ENCODE peak calls at places on chromosomes 6 and 20, in nine cellular contexts. One of them, this sample, is unnamed. For H3K36me3 and H3K4me1, the result is how much of the 10 kb centered on the place peaks cover.

GRCh38 chr6:158388727-158389126 is 76.5 kb downstream of the TULP4 start:
- DNase-seq in testis: no peak
- DNase-seq in cardiac muscle cell: no peak
- DNase-seq in adrenal gland: no peak
- DNase-seq in astrocyte: no peak
- DNase-seq in CD4-positive, alpha-beta memory T cell: no peak
- DNase-seq in ovary: no peak
- DNase-seq in sigmoid colon: no peak
- DNase-seq in gastrocnemius medialis: no peak
- DNase-seq in this sample: no peak

GRCh38 chr6:78324213-78324612 is 543.1 kb upstream of the IRAK1BP1 start:
- DNase-seq in CD4-positive, alpha-beta memory T cell: no peak
- DNase-seq in testis: no peak
- DNase-seq in ovary: no peak
- DNase-seq in gastrocnemius medialis: no peak
- DNase-seq in astrocyte: peak
- DNase-seq in cardiac muscle cell: no peak
- DNase-seq in adrenal gland: no peak
- DNase-seq in sigmoid colon: no peak
- DNase-seq in this sample: no peak

GRCh38 chr6:99885051-99885450 is 109.0 kb downstream of the MCHR2 start:
- DNase-seq in adrenal gland: no peak
- DNase-seq in testis: no peak
- DNase-seq in cardiac muscle cell: no peak
- DNase-seq in gastrocnemius medialis: no peak
- DNase-seq in astrocyte: no peak
- DNase-seq in CD4-positive, alpha-beta memory T cell: no peak
- DNase-seq in ovary: no peak
- DNase-seq in sigmoid colon: no peak
- DNase-seq in this sample: no peak

GRCh38 chr6:122839477-122839876 is 50.4 kb downstream of the SMPDL3A start:
- DNase-seq in cardiac muscle cell: peak
- DNase-seq in gastrocnemius medialis: peak
- DNase-seq in sigmoid colon: peak
- DNase-seq in testis: peak
- DNase-seq in astrocyte: peak
- DNase-seq in ovary: peak
- DNase-seq in CD4-positive, alpha-beta memory T cell: peak
- DNase-seq in adrenal gland: peak
- DNase-seq in this sample: no peak

GRCh38 chr6:153013438-153013837 is 10.9 kb upstream of the MTRF1L start:
- DNase-seq in sigmoid colon: no peak
- DNase-seq in cardiac muscle cell: no peak
- DNase-seq in CD4-positive, alpha-beta memory T cell: no peak
- DNase-seq in ovary: no peak
- DNase-seq in adrenal gland: no peak
- DNase-seq in testis: no peak
- DNase-seq in astrocyte: no peak
- DNase-seq in gastrocnemius medialis: no peak
- DNase-seq in this sample: no peak

GRCh38 chr6:131269565-131270391 is 134.5 kb downstream of the AKAP7 start:
- DNase-seq in cardiac muscle cell: no peak
- DNase-seq in ovary: no peak
- DNase-seq in CD4-positive, alpha-beta memory T cell: no peak
- DNase-seq in adrenal gland: no peak
- DNase-seq in sigmoid colon: no peak
- DNase-seq in gastrocnemius medialis: no peak
- DNase-seq in astrocyte: no peak
- DNase-seq in testis: no peak
- DNase-seq in this sample: no peak

GRCh38 chr20:33852971-33853813 is 42.0 kb downstream of the CHMP4B start:
- DNase-seq in sigmoid colon: no peak
- DNase-seq in adrenal gland: no peak
- DNase-seq in gastrocnemius medialis: no peak
- DNase-seq in testis: no peak
- DNase-seq in cardiac muscle cell: no peak
- DNase-seq in CD4-positive, alpha-beta memory T cell: peak
- DNase-seq in astrocyte: peak
- DNase-seq in ovary: no peak
- DNase-seq in this sample: no peak

GRCh38 chr20:33515569-33516216 is 25.8 kb downstream of the CBFA2T2 start:
- DNase-seq in astrocyte: no peak
- DNase-seq in gastrocnemius medialis: no peak
- DNase-seq in sigmoid colon: no peak
- DNase-seq in cardiac muscle cell: no peak
- DNase-seq in testis: no peak
- DNase-seq in CD4-positive, alpha-beta memory T cell: no peak
- DNase-seq in adrenal gland: no peak
- DNase-seq in ovary: no peak
- DNase-seq in this sample: no peak

GRCh38 chr6:111195656-111196055 is 108.4 kb downstream of the SLC16A10 start:
- DNase-seq in cardiac muscle cell: no peak
- DNase-seq in sigmoid colon: no peak
- DNase-seq in CD4-positive, alpha-beta memory T cell: no peak
- DNase-seq in adrenal gland: no peak
- DNase-seq in testis: no peak
- DNase-seq in gastrocnemius medialis: no peak
- DNase-seq in ovary: no peak
- DNase-seq in astrocyte: no peak
- DNase-seq in this sample: no peak

GRCh38 chr6:118665011-118665410 is 13.6 kb upstream of the CEP85L start:
- DNase-seq in gastrocnemius medialis: no peak
- DNase-seq in CD4-positive, alpha-beta memory T cell: no peak
- DNase-seq in cardiac muscle cell: no peak
- DNase-seq in testis: no peak
- DNase-seq in astrocyte: no peak
- DNase-seq in ovary: no peak
- DNase-seq in adrenal gland: no peak
- DNase-seq in sigmoid colon: no peak
- DNase-seq in this sample: no peak

GRCh38 chr6:56046576-56046975 is 171.2 kb upstream of the BMP5 start:
- DNase-seq in adrenal gland: no peak
- DNase-seq in ovary: no peak
- DNase-seq in cardiac muscle cell: no peak
- DNase-seq in gastrocnemius medialis: no peak
- DNase-seq in astrocyte: peak
- DNase-seq in CD4-positive, alpha-beta memory T cell: no peak
- DNase-seq in sigmoid colon: peak
- DNase-seq in testis: no peak
- DNase-seq in this sample: no peak

GRCh38 chr20:6086868-6087267 is 33.0 kb upstream of the LRRN4 start:
- DNase-seq in adrenal gland: no peak
- DNase-seq in CD4-positive, alpha-beta memory T cell: no peak
- DNase-seq in sigmoid colon: no peak
- DNase-seq in cardiac muscle cell: no peak
- DNase-seq in astrocyte: no peak
- DNase-seq in testis: no peak
- DNase-seq in gastrocnemius medialis: no peak
- DNase-seq in ovary: no peak
- DNase-seq in this sample: no peak

GRCh38 chr20:53390780-53391179 is 202.9 kb downstream of the ZNF217 start:
- DNase-seq in testis: no peak
- DNase-seq in astrocyte: no peak
- DNase-seq in sigmoid colon: no peak
- DNase-seq in CD4-positive, alpha-beta memory T cell: no peak
- DNase-seq in ovary: no peak
- DNase-seq in gastrocnemius medialis: no peak
- DNase-seq in cardiac muscle cell: no peak
- DNase-seq in adrenal gland: no peak
- DNase-seq in this sample: no peak

GRCh38 chr20:46446851-46447250 is 40.4 kb upstream of the ELMO2 start:
- DNase-seq in astrocyte: no peak
- DNase-seq in gastrocnemius medialis: no peak
- DNase-seq in adrenal gland: no peak
- DNase-seq in cardiac muscle cell: no peak
- DNase-seq in sigmoid colon: no peak
- DNase-seq in ovary: no peak
- DNase-seq in CD4-positive, alpha-beta memory T cell: no peak
- DNase-seq in testis: no peak
- DNase-seq in this sample: no peak

GRCh38 chr6:69988458-69989126 is 122.2 kb downstream of the COL19A1 start:
- DNase-seq in CD4-positive, alpha-beta memory T cell: no peak
- DNase-seq in cardiac muscle cell: no peak
- DNase-seq in sigmoid colon: no peak
- DNase-seq in gastrocnemius medialis: no peak
- DNase-seq in testis: no peak
- DNase-seq in astrocyte: no peak
- DNase-seq in ovary: no peak
- DNase-seq in adrenal gland: no peak
- DNase-seq in this sample: no peak

GRCh38 chr20:58569211-58570125 is 54.3 kb upstream of the APCDD1L start:
- DNase-seq in cardiac muscle cell: no peak
- DNase-seq in gastrocnemius medialis: no peak
- DNase-seq in testis: peak
- DNase-seq in sigmoid colon: no peak
- DNase-seq in CD4-positive, alpha-beta memory T cell: no peak
- DNase-seq in astrocyte: no peak
- DNase-seq in ovary: peak
- DNase-seq in adrenal gland: no peak
- DNase-seq in this sample: no peak

GRCh38 chr6:4848382-4849068 is 72.3 kb downstream of the CDYL start:
- DNase-seq in ovary: no peak
- DNase-seq in cardiac muscle cell: peak
- DNase-seq in testis: no peak
- DNase-seq in sigmoid colon: no peak
- DNase-seq in gastrocnemius medialis: no peak
- DNase-seq in adrenal gland: no peak
- DNase-seq in CD4-positive, alpha-beta memory T cell: no peak
- DNase-seq in astrocyte: no peak
- DNase-seq in this sample: no peak

GRCh38 chr6:131061041-131061770 is 1.8 kb downstream of the EPB41L2 start:
- DNase-seq in adrenal gland: no peak
- DNase-seq in testis: no peak
- DNase-seq in ovary: no peak
- DNase-seq in astrocyte: peak
- DNase-seq in sigmoid colon: no peak
- DNase-seq in cardiac muscle cell: peak
- DNase-seq in CD4-positive, alpha-beta memory T cell: peak
- DNase-seq in gastrocnemius medialis: no peak
- DNase-seq in this sample: no peak

GRCh38 chr6:82906951-82907350 is 158.7 kb downstream of the UBE3D start:
- DNase-seq in ovary: no peak
- DNase-seq in astrocyte: peak
- DNase-seq in sigmoid colon: no peak
- DNase-seq in adrenal gland: no peak
- DNase-seq in testis: no peak
- DNase-seq in cardiac muscle cell: no peak
- DNase-seq in CD4-positive, alpha-beta memory T cell: no peak
- DNase-seq in gastrocnemius medialis: no peak
- DNase-seq in this sample: no peak

GRCh38 chr6:37182736-37183590 is 13.0 kb downstream of the PIM1 start:
- DNase-seq in CD4-positive, alpha-beta memory T cell: peak
- DNase-seq in astrocyte: no peak
- DNase-seq in cardiac muscle cell: no peak
- DNase-seq in ovary: no peak
- DNase-seq in sigmoid colon: no peak
- DNase-seq in testis: no peak
- DNase-seq in adrenal gland: no peak
- DNase-seq in gastrocnemius medialis: peak
- DNase-seq in this sample: peak

DNA sequence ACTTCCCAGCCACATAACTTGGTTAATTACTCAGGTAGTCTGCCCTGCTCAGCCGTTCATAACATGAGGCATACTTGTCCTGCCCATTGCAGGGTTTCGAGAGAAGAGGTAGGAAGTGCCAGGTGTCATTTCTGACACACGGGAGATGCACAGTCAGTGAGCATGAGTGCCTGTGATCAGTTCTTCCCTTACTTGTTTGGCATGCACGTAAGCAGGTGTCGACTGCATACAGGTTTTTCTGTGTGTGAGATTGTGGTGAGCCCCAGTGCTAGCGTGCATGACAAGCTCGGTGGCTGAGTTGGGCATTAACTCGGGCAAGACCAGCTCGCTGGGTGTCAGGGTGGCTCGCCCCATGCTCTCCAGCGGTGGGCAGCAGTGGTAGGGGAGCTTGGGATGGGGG is 51.2 kb upstream of the SLC22A1 start:
- DNase-seq in ovary: no peak
- DNase-seq in testis: no peak
- DNase-seq in cardiac muscle cell: no peak
- DNase-seq in astrocyte: no peak
- DNase-seq in gastrocnemius medialis: no peak
- DNase-seq in CD4-positive, alpha-beta memory T cell: no peak
- DNase-seq in sigmoid colon: no peak
- DNase-seq in adrenal gland: no peak
- DNase-seq in this sample: no peak
- H3K36me3 ChIP-seq in ovary: under half
- H3K36me3 ChIP-seq in testis: under half
- H3K36me3 ChIP-seq in cardiac muscle cell: under half
- H3K36me3 ChIP-seq in astrocyte: under half
- H3K36me3 ChIP-seq in gastrocnemius medialis: half or more
- H3K36me3 ChIP-seq in CD4-positive, alpha-beta memory T cell: half or more
- H3K36me3 ChIP-seq in sigmoid colon: half or more
- H3K36me3 ChIP-seq in adrenal gland: under half
- H3K36me3 ChIP-seq in this sample: half or more

GRCh38 chr20:23085415-23086055 is 589 bp downstream of the CD93 start:
- DNase-seq in CD4-positive, alpha-beta memory T cell: no peak
- DNase-seq in cardiac muscle cell: no peak
- DNase-seq in adrenal gland: no peak
- DNase-seq in testis: no peak
- DNase-seq in sigmoid colon: no peak
- DNase-seq in astrocyte: no peak
- DNase-seq in ovary: no peak
- DNase-seq in gastrocnemius medialis: no peak
- DNase-seq in this sample: no peak
- H3K4me1 ChIP-seq in CD4-positive, alpha-beta memory T cell: under half
- H3K4me1 ChIP-seq in cardiac muscle cell: under half
- H3K4me1 ChIP-seq in adrenal gland: under half
- H3K4me1 ChIP-seq in testis: under half
- H3K4me1 ChIP-seq in sigmoid colon: under half
- H3K4me1 ChIP-seq in astrocyte: under half
- H3K4me1 ChIP-seq in ovary: under half
- H3K4me1 ChIP-seq in gastrocnemius medialis: under half
- H3K4me1 ChIP-seq in this sample: under half

GRCh38 chr6:31132806-31133205 is 6.1 kb downstream of the PSORS1C2 start:
- DNase-seq in astrocyte: no peak
- DNase-seq in testis: no peak
- DNase-seq in cardiac muscle cell: no peak
- DNase-seq in CD4-positive, alpha-beta memory T cell: no peak
- DNase-seq in sigmoid colon: no peak
- DNase-seq in gastrocnemius medialis: no peak
- DNase-seq in adrenal gland: no peak
- DNase-seq in ovary: peak
- DNase-seq in this sample: no peak
- H3K27ac ChIP-seq in astrocyte: no peak
- H3K27ac ChIP-seq in testis: no peak
- H3K27ac ChIP-seq in cardiac muscle cell: no peak
- H3K27ac ChIP-seq in CD4-positive, alpha-beta memory T cell: no peak
- H3K27ac ChIP-seq in sigmoid colon: no peak
- H3K27ac ChIP-seq in gastrocnemius medialis: no peak
- H3K27ac ChIP-seq in adrenal gland: no peak
- H3K27ac ChIP-seq in ovary: no peak
- H3K27ac ChIP-seq in this sample: no peak

DNA sequence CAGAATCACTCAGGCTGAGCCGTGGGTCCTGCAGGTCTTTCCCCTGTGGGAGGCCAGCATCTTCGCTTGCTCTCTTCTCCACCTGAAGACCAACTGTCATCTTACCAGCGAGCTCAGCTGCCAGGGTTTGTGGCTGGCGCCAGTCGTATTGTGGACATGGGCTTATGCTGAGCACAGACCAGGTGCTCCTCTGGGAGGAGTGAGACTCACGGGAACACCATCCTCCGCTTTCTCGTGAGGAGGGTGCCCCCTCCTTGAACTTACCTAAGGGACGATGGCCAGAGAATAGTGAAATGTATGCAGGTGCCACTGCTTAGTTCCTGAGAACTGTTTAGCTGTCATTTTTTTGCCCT is 17.1 kb downstream of the WRNIP1 start:
- DNase-seq in sigmoid colon: no peak
- DNase-seq in gastrocnemius medialis: no peak
- DNase-seq in testis: no peak
- DNase-seq in astrocyte: no peak
- DNase-seq in cardiac muscle cell: no peak
- DNase-seq in CD4-positive, alpha-beta memory T cell: no peak
- DNase-seq in ovary: no peak
- DNase-seq in adrenal gland: no peak
- DNase-seq in this sample: no peak
- H3K36me3 ChIP-seq in sigmoid colon: under half
- H3K36me3 ChIP-seq in gastrocnemius medialis: under half
- H3K36me3 ChIP-seq in testis: under half
- H3K36me3 ChIP-seq in astrocyte: under half
- H3K36me3 ChIP-seq in cardiac muscle cell: under half
- H3K36me3 ChIP-seq in CD4-positive, alpha-beta memory T cell: under half
- H3K36me3 ChIP-seq in ovary: under half
- H3K36me3 ChIP-seq in adrenal gland: under half
- H3K36me3 ChIP-seq in this sample: half or more

This sample was measured in effector memory CD4-positive, alpha-beta T cell.